ENCODE peak calls at places on chromosomes 4 and X, in ten cellular contexts. B, C, Y, Q, G, T, W, O, F and J are unnamed samples. For H3K36me3, the result is how much of the 10 kb centered on the place peaks cover.

GRCh38 chrX:128928636-128929035 is 594.7 kb downstream of the SMARCA1 start:
- DNase-seq in B (no peak), C (no peak), Y (no peak), Q (no peak), G (no peak), T (no peak), W (no peak), O (no peak), F (no peak), J (no peak)

GRCh38 chrX:134173541-134174272 is 63.3 kb upstream of the CCDC160 start:
- DNase-seq in B (no peak), C (no peak), Y (no peak), Q (peak), G (peak), T (no peak), W (no peak), O (no peak), F (no peak), J (no peak)

GRCh38 chrX:31500920-31501319 is 429.1 kb upstream of the FTHL17 start:
- DNase-seq in B (no peak), C (no peak), Y (no peak), Q (no peak), G (no peak), T (no peak), W (peak), O (no peak), F (no peak), J (no peak)

GRCh38 chr4:116478343-116478742 is 607.0 kb downstream of the TRAM1L1 start:
- DNase-seq in B (no peak), C (no peak), Y (peak), Q (no peak), G (no peak), T (no peak), W (no peak), O (no peak), F (no peak), J (no peak)

GRCh38 chr4:170001688-170002267 is 24.4 kb downstream of the MFAP3L start:
- DNase-seq in B (no peak), C (no peak), Y (no peak), Q (no peak), G (no peak), T (no peak), W (no peak), O (peak), F (no peak), J (no peak)

GRCh38 chrX:9538544-9539045 is 73.7 kb downstream of the TBL1X start:
- DNase-seq in B (no peak), C (no peak), Y (no peak), Q (no peak), G (no peak), T (no peak), W (no peak), O (peak), F (no peak), J (no peak)

GRCh38 chrX:63250253-63250868 is 100.8 kb downstream of the SPIN4 start:
- DNase-seq in B (no peak), C (peak), Y (no peak), Q (no peak), G (peak), T (no peak), W (peak), O (peak), F (no peak), J (peak)

GRCh38 chrX:38654302-38654701 is 93.0 kb downstream of the TSPAN7 start:
- DNase-seq in B (no peak), C (no peak), Y (no peak), Q (no peak), G (peak), T (no peak), W (no peak), O (peak), F (no peak), J (no peak)

GRCh38 chr4:92305878-92306520 is 2.2 kb downstream of the GRID2 start:
- DNase-seq in B (peak), C (no peak), Y (peak), Q (no peak), G (peak), T (no peak), W (no peak), O (peak), F (no peak), J (no peak)

GRCh38 chrX:44946771-44947170 is 73.8 kb downstream of the KDM6A start:
- DNase-seq in B (no peak), C (no peak), Y (no peak), Q (no peak), G (no peak), T (no peak), W (no peak), O (no peak), F (no peak), J (no peak)

GRCh38 chr4:101597204-101597603 is 193.3 kb upstream of the BANK1 start:
- DNase-seq in B (no peak), C (peak), Y (no peak), Q (no peak), G (no peak), T (no peak), W (no peak), O (peak), F (no peak), J (no peak)

GRCh38 chr4:187436251-187436650 is 559.3 kb upstream of the ZFP42 start:
- DNase-seq in B (no peak), C (no peak), Y (no peak), Q (no peak), G (no peak), T (no peak), W (no peak), O (no peak), F (no peak), J (no peak)

GRCh38 chr4:23369331-23369730 is 520.5 kb downstream of the PPARGC1A start:
- DNase-seq in B (no peak), C (no peak), Y (no peak), Q (no peak), G (peak), T (no peak), W (no peak), O (no peak), F (no peak), J (no peak)

GRCh38 chr4:9781343-9782135 is at the start of gene DRD5:
- DNase-seq in B (no peak), C (no peak), Y (peak), Q (no peak), G (peak), T (no peak), W (no peak), O (no peak), F (no peak), J (no peak)

GRCh38 chrX:13078739-13079444 is 34.5 kb upstream of the FAM9C start:
- DNase-seq in B (no peak), C (no peak), Y (no peak), Q (peak), G (no peak), T (peak), W (no peak), O (no peak), F (peak), J (peak)

GRCh38 chr4:7865533-7865932 is 74.1 kb downstream of the AFAP1 start:
- DNase-seq in B (no peak), C (peak), Y (no peak), Q (no peak), G (no peak), T (no peak), W (no peak), O (no peak), F (no peak), J (peak)

GRCh38 chr4:28966982-28967381 is 1753.2 kb upstream of the PCDH7 start:
- DNase-seq in B (no peak), C (no peak), Y (no peak), Q (no peak), G (no peak), T (no peak), W (no peak), O (no peak), F (no peak), J (no peak)

GRCh38 chr4:168197926-168198325 is 105.6 kb downstream of the ANXA10 start:
- DNase-seq in B (no peak), C (no peak), Y (no peak), Q (no peak), G (no peak), T (no peak), W (no peak), O (no peak), F (no peak), J (no peak)

GRCh38 chr4:83261307-83261706 is 23.3 kb downstream of the COQ2 start:
- DNase-seq in B (no peak), C (no peak), Y (no peak), Q (no peak), G (no peak), T (no peak), W (no peak), O (no peak), F (no peak), J (no peak)
- H3K36me3 ChIP-seq in B (under half), C (under half), Y (under half), Q (under half), G (under half), T (under half), W (under half), O (under half), F (under half), J (under half)

DNA sequence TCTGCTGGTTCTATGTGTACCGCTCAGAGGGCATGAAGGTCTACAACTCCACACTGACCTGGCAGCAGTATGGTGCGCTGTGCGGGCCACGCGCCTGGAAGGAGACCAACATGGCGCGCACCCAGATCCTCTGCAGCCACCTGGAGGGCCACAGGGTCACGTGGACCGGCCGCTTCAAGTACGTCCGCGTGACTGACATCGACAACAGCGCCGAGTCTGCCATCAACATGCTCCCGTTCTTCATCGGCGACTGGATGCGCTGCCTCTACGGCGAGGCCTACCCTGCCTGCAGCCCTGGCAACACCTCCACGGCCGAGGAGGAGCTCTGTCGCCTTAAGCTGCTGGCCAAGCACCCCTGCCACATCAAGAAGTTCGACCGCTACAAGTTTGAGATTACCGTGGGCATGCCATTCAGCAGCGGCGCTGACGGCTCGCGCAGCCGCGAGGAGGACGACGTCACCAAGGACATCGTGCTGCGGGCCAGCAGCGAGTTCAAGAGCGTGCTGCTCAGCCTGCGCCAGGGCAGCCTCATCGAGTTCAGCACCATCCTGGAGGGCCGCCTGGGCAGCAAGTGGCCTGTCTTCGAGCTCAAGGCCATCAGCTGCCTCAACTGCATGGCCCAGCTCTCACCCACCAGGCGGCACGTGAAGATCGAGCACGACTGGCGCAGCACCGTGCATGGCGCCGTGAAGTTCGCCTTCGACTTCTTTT is 32.2 kb downstream of the WFS1 start:
- DNase-seq in B (no peak), C (no peak), Y (peak), Q (no peak), G (no peak), T (no peak), W (no peak), O (no peak), F (no peak), J (peak)
- H3K36me3 ChIP-seq in B (under half), C (under half), Y (half or more), Q (under half), G (under half), T (under half), W (under half), O (under half), F (under half), J (under half)

DNA sequence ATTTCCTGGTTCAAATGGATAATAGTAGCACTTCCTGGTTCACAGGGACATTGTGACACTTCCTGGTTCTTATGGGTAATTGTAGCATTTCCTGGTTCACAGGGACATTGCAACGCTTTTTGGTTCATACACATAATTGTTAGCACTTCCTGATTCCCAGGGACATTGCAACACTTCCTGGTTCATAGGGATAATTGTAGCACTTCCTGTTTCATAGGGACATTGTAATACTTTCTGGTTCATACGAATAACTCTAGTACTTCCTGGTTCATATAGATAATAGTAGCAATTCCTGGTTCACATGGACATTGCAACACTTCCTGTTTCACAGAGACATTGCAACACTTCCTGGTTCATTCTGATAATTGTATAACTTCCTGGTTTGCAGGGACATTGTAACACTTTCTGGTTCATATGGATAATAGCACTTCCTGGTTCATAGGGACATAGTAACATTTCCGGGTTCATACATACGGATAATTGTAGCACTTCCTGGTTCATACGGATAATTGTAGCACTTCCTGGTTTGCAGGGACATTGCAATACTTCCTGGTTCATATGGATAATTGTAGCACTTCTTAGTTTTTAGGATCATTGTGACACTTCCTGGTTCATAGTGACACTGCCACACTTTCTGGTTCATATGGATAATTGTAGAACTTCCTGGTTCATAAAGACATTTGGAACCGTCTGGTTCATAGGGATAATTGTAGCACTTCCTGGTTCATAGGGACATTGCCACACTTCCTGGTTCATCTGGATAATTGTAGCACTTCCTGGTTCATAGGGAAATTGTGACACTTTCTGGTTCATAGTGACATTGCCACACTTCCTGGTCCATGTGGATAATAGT is 61.6 kb upstream of the CD99 start:
- DNase-seq in B (no peak), C (peak), Y (no peak), Q (no peak), G (no peak), T (no peak), W (no peak), O (no peak), F (no peak), J (no peak)
- H3K36me3 ChIP-seq in B (under half), C (under half), Y (under half), Q (under half), G (under half), T (under half), W (under half), O (under half), F (under half), J (under half)

DNA sequence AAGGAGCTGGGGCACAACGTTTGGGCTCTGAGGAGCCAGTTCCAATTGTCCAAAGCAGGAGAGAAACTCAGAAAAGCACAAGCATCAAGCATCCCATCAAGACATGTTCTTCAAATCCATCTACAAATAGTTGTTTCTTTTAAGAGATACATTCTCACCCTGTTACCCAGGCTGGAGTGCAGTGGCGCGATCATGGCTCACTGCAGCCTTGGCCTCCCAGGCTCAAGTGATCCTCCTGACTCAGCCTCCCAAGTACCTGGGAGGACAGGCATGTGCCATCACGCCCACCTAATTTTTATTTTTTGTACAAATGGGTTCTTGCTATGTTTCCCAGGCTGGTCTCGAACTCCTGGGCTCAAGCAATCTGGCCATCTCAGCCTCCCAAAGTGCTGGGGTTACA is 18.1 kb downstream of the NELFA start:
- DNase-seq in B (no peak), C (no peak), Y (no peak), Q (no peak), G (no peak), T (no peak), W (no peak), O (no peak), F (no peak), J (no peak)
- H3K36me3 ChIP-seq in B (under half), C (under half), Y (half or more), Q (under half), G (under half), T (under half), W (under half), O (half or more), F (half or more), J (under half)

DNA sequence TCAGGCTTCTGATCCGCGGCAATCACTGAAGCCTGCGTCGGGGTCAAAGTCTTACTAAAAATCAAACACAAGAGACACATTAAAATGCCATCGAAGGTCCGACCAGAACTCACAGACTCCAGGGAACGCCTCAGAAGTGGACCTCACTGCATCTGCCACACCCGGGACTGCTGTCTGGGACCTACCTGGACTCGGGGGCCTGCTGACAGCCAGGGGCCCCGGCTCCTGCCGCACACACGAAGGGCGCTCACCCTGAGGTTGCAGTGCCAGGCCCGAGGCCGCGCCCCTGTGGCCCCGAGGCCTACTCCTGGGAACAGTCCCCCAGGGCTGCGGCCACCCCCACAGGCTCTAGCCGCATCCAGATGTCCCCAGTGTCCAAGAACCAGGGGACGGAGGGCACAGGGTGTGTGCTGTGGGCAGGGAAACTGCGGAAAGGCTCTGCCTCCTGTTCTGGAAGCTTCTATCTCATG is 7.4 kb downstream of the CTBP1 start:
- DNase-seq in B (peak), C (no peak), Y (peak), Q (no peak), G (no peak), T (peak), W (no peak), O (peak), F (peak), J (no peak)
- H3K36me3 ChIP-seq in B (under half), C (under half), Y (under half), Q (under half), G (under half), T (under half), W (under half), O (under half), F (under half), J (under half)

GRCh38 chrX:100720301-100720700 is 11.6 kb downstream of the SYTL4 start:
- DNase-seq in B (no peak), C (no peak), Y (no peak), Q (no peak), G (no peak), T (no peak), W (no peak), O (no peak), F (no peak), J (no peak)
- H3K36me3 ChIP-seq in B (under half), C (under half), Y (under half), Q (under half), G (under half), T (under half), W (under half), O (under half), F (under half), J (under half)

DNA sequence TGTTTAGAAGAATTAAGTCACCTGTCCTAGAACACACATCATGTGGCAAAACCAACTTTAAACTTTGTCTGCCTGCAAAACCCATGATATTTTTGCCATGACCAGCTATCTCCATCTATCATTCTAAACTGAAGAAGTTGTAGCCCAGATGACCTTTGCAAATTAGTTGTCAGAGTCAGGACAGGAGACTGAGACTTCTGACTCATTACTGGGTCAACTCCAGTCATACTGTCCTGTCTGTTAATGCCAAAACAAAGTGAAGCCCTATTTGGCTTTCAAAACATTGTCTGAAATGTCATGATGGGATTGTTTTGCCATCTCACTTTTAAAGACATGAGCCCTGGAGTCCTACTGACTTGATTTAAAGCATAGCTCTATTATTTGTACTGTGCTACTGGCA is 365.7 kb upstream of the CPEB2 start:
- DNase-seq in B (no peak), C (no peak), Y (no peak), Q (no peak), G (no peak), T (no peak), W (no peak), O (no peak), F (no peak), J (no peak)
- H3K36me3 ChIP-seq in B (under half), C (under half), Y (under half), Q (under half), G (under half), T (under half), W (under half), O (under half), F (under half), J (under half)

GRCh38 chrX:24508375-24508774 is 43.3 kb downstream of the PDK3 start:
- DNase-seq in B (no peak), C (no peak), Y (no peak), Q (no peak), G (no peak), T (no peak), W (no peak), O (no peak), F (no peak), J (no peak)

GRCh38 chrX:24506082-24506481 is 41.0 kb downstream of the PDK3 start:
- DNase-seq in B (no peak), C (no peak), Y (no peak), Q (no peak), G (no peak), T (no peak), W (no peak), O (no peak), F (no peak), J (no peak)
- H3K36me3 ChIP-seq in B (under half), C (under half), Y (under half), Q (under half), G (under half), T (under half), W (under half), O (under half), F (under half), J (under half)

GRCh38 chr4:15809473-15809872 is 31.3 kb downstream of the CD38 start:
- DNase-seq in B (no peak), C (no peak), Y (no peak), Q (no peak), G (no peak), T (no peak), W (no peak), O (no peak), F (no peak), J (no peak)

GRCh38 chr4:15805583-15806517 is 27.7 kb downstream of the CD38 start:
- DNase-seq in B (no peak), C (peak), Y (no peak), Q (no peak), G (peak), T (no peak), W (no peak), O (peak), F (no peak), J (no peak)

GRCh38 chr4:15809058-15809457 is 30.9 kb downstream of the CD38 start:
- DNase-seq in B (no peak), C (no peak), Y (no peak), Q (no peak), G (no peak), T (no peak), W (no peak), O (no peak), F (no peak), J (no peak)

GRCh38 chr4:15811703-15812325 is 33.7 kb downstream of the CD38 start:
- DNase-seq in B (no peak), C (no peak), Y (no peak), Q (no peak), G (no peak), T (no peak), W (no peak), O (no peak), F (no peak), J (no peak)
- H3K36me3 ChIP-seq in B (under half), C (under half), Y (under half), Q (under half), G (under half), T (under half), W (under half), O (under half), F (under half), J (under half)